ENCODE peak calls at places on chromosomes 3 and 15, in ten cellular contexts. R is ovary, V is right cardiac atrium, U is GM23248, C is HCT116, Z is A549, J is stomach, I is hepatocyte, F is adrenal gland, Y is PC-3. K is an unnamed sample.

GRCh38 chr3:14415501-14415900 is 13.1 kb downstream of the SLC6A6 start:
- DNase-seq in F (no peak), U (peak; percentile 62), I (no peak), V (no peak), J (no peak), Z (no peak), R (no peak), C (no peak), Y (peak; percentile 72), K (no peak)

GRCh38 chr15:68626739-68627138 is 47.9 kb downstream of the CORO2B start:
- DNase-seq in V (no peak), F (no peak), R (no peak), Z (no peak), U (no peak), I (no peak), Y (peak; percentile 11), C (no peak), J (no peak), K (no peak)

GRCh38 chr15:78438595-78439285 is 724 bp downstream of the IREB2 start:
- DNase-seq in V (no peak), J (no peak), Z (peak; percentile 43), I (peak; percentile 59), U (peak; percentile 67), Y (no peak), C (no peak), F (peak; percentile 47), R (no peak), K (no peak)

GRCh38 chr3:94063497-94064119 is 747 bp downstream of the NSUN3 start:
- DNase-seq in Y (no peak), F (no peak), V (no peak), J (no peak), I (no peak), U (peak; percentile 43), Z (no peak), C (no peak), R (no peak), K (no peak)

GRCh38 chr15:23686466-23687142 is 501 bp downstream of the NDN start:
- DNase-seq in R (peak; percentile 17), Y (no peak), V (peak; percentile 43), F (no peak), C (no peak), I (peak; percentile 23), U (peak; percentile 45), J (no peak), Z (no peak), K (no peak)

GRCh38 chr15:57339321-57339720 is 37.0 kb upstream of the CGNL1 start:
- DNase-seq in J (no peak), F (no peak), I (no peak), V (no peak), U (no peak), Z (no peak), R (no peak), Y (no peak), C (no peak), K (no peak)

GRCh38 chr15:38867556-38867955 is 302.9 kb upstream of the RASGRP1 start:
- DNase-seq in U (peak; percentile 23), I (no peak), Z (no peak), C (no peak), J (no peak), V (no peak), Y (no peak), R (no peak), F (no peak), K (no peak)

GRCh38 chr3:173770796-173771573 is 373.4 kb downstream of the NLGN1 start:
- DNase-seq in F (no peak), C (no peak), Z (no peak), J (no peak), R (no peak), I (no peak), Y (no peak), U (peak; percentile 35), V (no peak), K (no peak)

GRCh38 chr15:74320358-74321247 is 46.8 kb downstream of the CYP11A1 start:
- DNase-seq in F (peak; percentile 56), U (peak; percentile 76), Y (peak; percentile 67), I (peak; percentile 51), J (peak; percentile 44), R (peak; percentile 69), C (peak; percentile 38), V (peak; percentile 76), Z (peak; percentile 25), K (peak; percentile 37)

GRCh38 chr3:99751649-99752048 is 66.0 kb upstream of the CMSS1 start:
- DNase-seq in J (no peak), C (no peak), Y (peak; percentile 86), I (no peak), Z (no peak), U (peak; percentile 87), R (no peak), F (no peak), V (no peak), K (no peak)

GRCh38 chr15:78103406-78104118 is 11.2 kb downstream of the SH2D7 start:
- DNase-seq in R (no peak), F (peak; percentile 34), U (no peak), Z (no peak), I (no peak), J (peak; percentile 41), Y (peak; percentile 7), C (no peak), V (no peak), K (peak; percentile 61)

GRCh38 chr3:12785096-12785495 is 11.4 kb upstream of the CAND2 start:
- DNase-seq in Y (no peak), F (no peak), C (no peak), U (no peak), I (no peak), R (no peak), V (no peak), Z (no peak), J (no peak), K (no peak)

GRCh38 chr3:135736740-135737139 is 228.8 kb upstream of the PPP2R3A start:
- DNase-seq in Z (no peak), Y (peak; percentile 37), J (no peak), U (peak; percentile 29), I (no peak), C (peak; percentile 28), F (no peak), V (no peak), R (no peak), K (peak; percentile 38)

GRCh38 chr3:128572644-128573105 is 77.9 kb downstream of the RPN1 start:
- DNase-seq in Z (peak; percentile 79), U (no peak), I (peak; percentile 41), R (no peak), J (no peak), V (no peak), F (no peak), C (peak; percentile 33), Y (peak; percentile 59), K (peak; percentile 17)

GRCh38 chr3:159821737-159822136 is 166.9 kb upstream of the IL12A start:
- DNase-seq in J (no peak), R (no peak), Y (no peak), F (no peak), Z (no peak), C (no peak), U (peak; percentile 41), I (no peak), V (no peak), K (no peak)

GRCh38 chr3:148735597-148735996 is 37.9 kb downstream of the AGTR1 start:
- DNase-seq in F (no peak), I (no peak), R (no peak), Z (no peak), V (no peak), J (no peak), U (peak; percentile 39), Y (no peak), C (no peak), K (no peak)

GRCh38 chr3:99817047-99817436 is 620 bp upstream of the CMSS1 start:
- DNase-seq in Z (no peak), C (no peak), V (peak; percentile 49), J (no peak), U (peak; percentile 59), Y (peak; percentile 33), F (peak; percentile 30), R (peak; percentile 44), I (no peak), K (peak; percentile 14)

GRCh38 chr3:146539315-146539714 is 5.1 kb downstream of the PLSCR1 start:
- DNase-seq in U (no peak), I (no peak), J (no peak), Z (no peak), V (no peak), Y (no peak), R (no peak), C (no peak), F (no peak), K (peak; percentile 17)
- H3K4me3 ChIP-seq in U (no peak overlapping the region), I (no peak overlapping the region), J (peak overlapping the region; percentile 1), Z (no peak overlapping the region), V (no peak overlapping the region), Y (no peak overlapping the region), R (no peak overlapping the region), C (no peak overlapping the region), F (no peak overlapping the region), K (no peak overlapping the region)

GRCh38 chr15:88987590-88987950 is 74.4 kb upstream of the MFGE8 start:
- DNase-seq in R (no peak), Y (no peak), U (no peak), V (no peak), J (no peak), Z (no peak), I (no peak), C (no peak), F (no peak), K (no peak)
- H3K4me1 ChIP-seq in R (no peaks in the 10 kb centered on the region), Y (peaks cover 40% of the 10 kb centered on the region), U (peaks cover 44% of the 10 kb centered on the region), V (peaks cover 3% of the 10 kb centered on the region), J (no peaks in the 10 kb centered on the region), Z (peaks cover 74% of the 10 kb centered on the region), I (peaks cover 38% of the 10 kb centered on the region), C (no peaks in the 10 kb centered on the region), F (peaks cover 4% of the 10 kb centered on the region), K (no peaks in the 10 kb centered on the region)

DNA sequence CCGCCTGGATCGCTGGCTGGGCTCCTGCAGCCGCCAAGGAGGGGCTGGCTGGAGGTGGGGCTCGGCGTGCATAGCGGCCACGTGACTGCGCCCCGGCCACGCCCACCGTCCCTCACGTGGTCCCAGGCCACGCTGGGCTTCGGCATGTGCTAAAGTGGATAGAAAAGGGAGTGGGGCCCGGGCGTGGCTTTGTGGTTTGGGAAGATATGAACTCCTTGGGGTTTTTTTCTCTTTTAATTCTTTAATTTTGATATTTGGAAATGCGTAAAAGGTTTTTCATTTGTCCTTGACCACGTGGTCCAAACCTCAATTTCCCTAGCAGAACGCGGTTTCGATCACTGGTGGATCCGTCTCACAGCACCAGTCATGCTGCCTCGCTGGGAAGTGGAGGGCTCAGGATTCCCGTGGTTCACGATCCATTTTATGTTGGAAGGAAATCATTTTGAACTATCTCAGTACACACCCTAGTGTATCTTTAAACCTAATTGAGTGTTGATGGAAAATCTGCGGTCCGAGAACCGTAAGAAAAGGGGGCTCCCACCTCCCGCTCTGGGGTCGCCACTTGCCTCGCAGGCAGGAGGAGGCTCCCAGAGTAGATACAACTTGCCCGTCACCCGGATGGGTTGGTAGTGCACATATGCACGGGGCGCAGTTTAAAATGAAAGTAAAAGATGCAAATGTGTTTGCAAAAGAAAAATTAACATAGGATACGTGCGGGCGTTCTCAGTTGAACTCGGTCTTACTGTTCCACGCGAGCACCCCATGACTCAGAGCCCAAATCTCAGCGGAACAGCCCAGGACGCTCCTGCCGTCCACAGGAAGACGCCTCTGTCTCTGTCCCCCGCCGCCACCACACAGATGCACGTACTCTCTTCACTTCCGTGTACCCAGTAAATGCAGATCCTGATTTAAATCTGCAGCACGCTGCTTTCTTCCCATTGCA is 141.9 kb downstream of the PGPEP1L start:
- DNase-seq in F (peak; percentile 81), V (peak; percentile 92), C (peak; percentile 38), I (no peak), Z (no peak), Y (peak; percentile 74), J (peak; percentile 78), R (peak; percentile 82), U (no peak), K (peak; percentile 79)
- H3K27ac ChIP-seq in F (peak overlapping the region; percentile 84), V (peak overlapping the region; percentile 53), C (peak overlapping the region; percentile 46), I (peak overlapping the region; percentile 55), Z (peak overlapping the region; percentile 97), Y (peak overlapping the region; percentile 96), J (peak overlapping the region; percentile 57), R (peak overlapping the region; percentile 69), U (peak overlapping the region; percentile 66), K (peak overlapping the region; percentile 78)

GRCh38 chr3:182738583-182739514 is 54.5 kb upstream of the ATP11B start:
- DNase-seq in I (peak; percentile 34), V (no peak), U (no peak), Y (peak; percentile 96), C (peak; percentile 69), J (peak; percentile 81), Z (no peak), F (no peak), R (no peak), K (peak; percentile 71)
- H3K4me3 ChIP-seq in I (no peak overlapping the region), V (no peak overlapping the region), U (no peak overlapping the region), Y (peak overlapping the region; percentile 45), C (peak overlapping the region; percentile 12), J (no peak overlapping the region), Z (no peak overlapping the region), F (no peak overlapping the region), R (no peak overlapping the region), K (no peak overlapping the region)